ENCODE peak calls at places on chromosomes 3 and 15, in five cellular contexts. F is NCI-H1417; K is NK-92 treated with Interleukin-12 subunit alpha and Interleukin-12 subunit beta, amount 100 ng/mL, for 24 hours; J is M059J; I is activated gamma-delta T cell treated with Interleukin-2 at 50 U/mL for 16 hours. Q is an unnamed sample.
A peak's percentile ranks its signal among the peaks of the same experiment; 100 is the strongest.

GRCh38 chr3:129313415-129313982 is 34.8 kb downstream of the HMCES start:
- DNase-seq in F (no peak), I (no peak), K (no peak), J (peak; percentile 45), Q (peak; percentile 19)

GRCh38 chr3:189941679-189942078 is 179.0 kb downstream of the P3H2 start:
- DNase-seq in I (no peak), K (no peak), F (no peak), J (peak; percentile 66), Q (no peak)

GRCh38 chr3:76065975-76066374 is 280.6 kb upstream of the ZNF717 start:
- DNase-seq in K (no peak), F (no peak), J (no peak), I (no peak), Q (peak; percentile 60)

GRCh38 chr15:31211353-31211752 is 109.8 kb upstream of the TRPM1 start:
- DNase-seq in F (no peak), K (no peak), I (no peak), J (no peak), Q (no peak)

GRCh38 chr3:123084192-123084591 is 17.4 kb downstream of the PDIA5 start:
- DNase-seq in F (no peak), J (peak; percentile 40), K (no peak), I (no peak), Q (no peak)

GRCh38 chr3:137205394-137206060 is 247.7 kb downstream of the IL20RB start:
- DNase-seq in K (no peak), I (no peak), J (no peak), F (no peak), Q (no peak)

GRCh38 chr15:69979783-69980182 is 117.9 kb downstream of the TLE3 start:
- DNase-seq in J (no peak), F (no peak), I (no peak), K (no peak), Q (no peak)

GRCh38 chr3:100682854-100683760 is 26.2 kb upstream of the TFG start:
- DNase-seq in F (no peak), I (no peak), J (no peak), K (no peak), Q (no peak)

GRCh38 chr3:81581966-81582599 is 179.4 kb downstream of the GBE1 start:
- DNase-seq in K (peak; percentile 1), F (peak; percentile 20), J (peak; percentile 21), I (no peak), Q (peak; percentile 62)

GRCh38 chr15:98734472-98735284 is 86.3 kb downstream of the IGF1R start:
- DNase-seq in F (no peak), I (no peak), K (no peak), J (peak; percentile 31), Q (peak; percentile 39)

GRCh38 chr3:31305324-31305723 is 227.4 kb upstream of the STT3B start:
- DNase-seq in F (no peak), K (no peak), I (no peak), J (no peak), Q (no peak)

GRCh38 chr3:136772709-136773108 is 20.5 kb upstream of the STAG1 start:
- DNase-seq in J (peak; percentile 64), K (no peak), I (no peak), F (no peak), Q (peak; percentile 34)

GRCh38 chr3:57004154-57004730 is 56.2 kb upstream of the SPATA12 start:
- DNase-seq in F (no peak), J (no peak), I (no peak), K (no peak), Q (no peak)

GRCh38 chr3:72976182-72976825 is 20.3 kb upstream of the PPP4R2 start:
- DNase-seq in K (no peak), I (no peak), F (no peak), J (peak; percentile 32), Q (peak; percentile 44)

GRCh38 chr3:43363621-43364266 is 77.4 kb downstream of the SNRK start:
- DNase-seq in J (no peak), I (no peak), F (no peak), K (no peak), Q (peak; percentile 63)

GRCh38 chr15:36591534-36592411 is 12.3 kb downstream of the CDIN1 start:
- DNase-seq in J (peak; percentile 71), I (no peak), K (no peak), F (no peak), Q (peak; percentile 45)